ENCODE peak calls at places on chromosomes 12 and 14, in five cellular contexts. One of them, this sample, is unnamed.

GRCh38 chr14:61489002-61489401 is 167.6 kb downstream of the PRKCH start:
- DNase-seq in CD8-positive, alpha-beta memory T cell: no peak
- DNase-seq in suprapubic skin: no peak
- DNase-seq in fibroblast of lung: no peak
- DNase-seq in caudate nucleus: no peak
- DNase-seq in this sample: no peak

GRCh38 chr14:22630486-22630885 is 13.7 kb downstream of the OR6J1 start:
- DNase-seq in CD8-positive, alpha-beta memory T cell: no peak
- DNase-seq in suprapubic skin: no peak
- DNase-seq in fibroblast of lung: peak; percentile 97
- DNase-seq in caudate nucleus: no peak
- DNase-seq in this sample: no peak

GRCh38 chr14:88452231-88452630 is 66.8 kb downstream of the SPATA7 start:
- DNase-seq in CD8-positive, alpha-beta memory T cell: no peak
- DNase-seq in suprapubic skin: no peak
- DNase-seq in fibroblast of lung: no peak
- DNase-seq in caudate nucleus: no peak
- DNase-seq in this sample: no peak

GRCh38 chr12:68180792-68181744 is 21.5 kb upstream of the IFNG start:
- DNase-seq in CD8-positive, alpha-beta memory T cell: peak; percentile 58
- DNase-seq in suprapubic skin: no peak
- DNase-seq in fibroblast of lung: peak; percentile 20
- DNase-seq in caudate nucleus: no peak
- DNase-seq in this sample: no peak

GRCh38 chr14:69107407-69108003 is 45.4 kb downstream of the DCAF5 start:
- DNase-seq in CD8-positive, alpha-beta memory T cell: no peak
- DNase-seq in suprapubic skin: no peak
- DNase-seq in fibroblast of lung: peak; percentile 62
- DNase-seq in caudate nucleus: no peak
- DNase-seq in this sample: no peak

GRCh38 chr14:21735639-21736307 is 62.2 kb upstream of the OR4E1 start:
- DNase-seq in CD8-positive, alpha-beta memory T cell: no peak
- DNase-seq in suprapubic skin: no peak
- DNase-seq in fibroblast of lung: no peak
- DNase-seq in caudate nucleus: no peak
- DNase-seq in this sample: no peak

GRCh38 chr14:104931771-104932675 is 7.3 kb downstream of the PLD4 start:
- DNase-seq in CD8-positive, alpha-beta memory T cell: no peak
- DNase-seq in suprapubic skin: peak; percentile 77
- DNase-seq in fibroblast of lung: peak; percentile 6
- DNase-seq in caudate nucleus: no peak
- DNase-seq in this sample: no peak

GRCh38 chr14:89388853-89389252 is 28.2 kb downstream of the FOXN3 start:
- DNase-seq in CD8-positive, alpha-beta memory T cell: no peak
- DNase-seq in suprapubic skin: no peak
- DNase-seq in fibroblast of lung: no peak
- DNase-seq in caudate nucleus: no peak
- DNase-seq in this sample: no peak

GRCh38 chr12:107571492-107571891 is 114.1 kb upstream of the PWP1 start:
- DNase-seq in CD8-positive, alpha-beta memory T cell: no peak
- DNase-seq in suprapubic skin: no peak
- DNase-seq in fibroblast of lung: no peak
- DNase-seq in caudate nucleus: no peak
- DNase-seq in this sample: no peak

GRCh38 chr12:121167232-121167820 is 34.6 kb downstream of the P2RX7 start:
- DNase-seq in CD8-positive, alpha-beta memory T cell: no peak
- DNase-seq in suprapubic skin: no peak
- DNase-seq in fibroblast of lung: no peak
- DNase-seq in caudate nucleus: no peak
- DNase-seq in this sample: no peak

GRCh38 chr14:79467837-79468236 is 743.5 kb downstream of the DIO2 start:
- DNase-seq in CD8-positive, alpha-beta memory T cell: no peak
- DNase-seq in suprapubic skin: no peak
- DNase-seq in fibroblast of lung: no peak
- DNase-seq in caudate nucleus: no peak
- DNase-seq in this sample: no peak

GRCh38 chr12:113862570-113863454 is 103.3 kb downstream of the RBM19 start:
- DNase-seq in CD8-positive, alpha-beta memory T cell: no peak
- DNase-seq in suprapubic skin: no peak
- DNase-seq in fibroblast of lung: peak; percentile 94
- DNase-seq in caudate nucleus: no peak
- DNase-seq in this sample: no peak

GRCh38 chr12:113439606-113440030 is 17.4 kb downstream of the SDSL start:
- DNase-seq in CD8-positive, alpha-beta memory T cell: no peak
- DNase-seq in suprapubic skin: no peak
- DNase-seq in fibroblast of lung: peak; percentile 21
- DNase-seq in caudate nucleus: no peak
- DNase-seq in this sample: peak; percentile 33

GRCh38 chr12:121800694-121801600 is 2.9 kb upstream of the SETD1B start:
- DNase-seq in CD8-positive, alpha-beta memory T cell: peak; percentile 84
- DNase-seq in suprapubic skin: peak; percentile 95
- DNase-seq in fibroblast of lung: peak; percentile 84
- DNase-seq in caudate nucleus: peak; percentile 54
- DNase-seq in this sample: peak; percentile 22

GRCh38 chr12:122080149-122081107 is 1.9 kb downstream of the MLXIP start:
- DNase-seq in CD8-positive, alpha-beta memory T cell: peak; percentile 13
- DNase-seq in suprapubic skin: no peak
- DNase-seq in fibroblast of lung: peak; percentile 89
- DNase-seq in caudate nucleus: peak; percentile 24
- DNase-seq in this sample: no peak

GRCh38 chr12:89179983-89180382 is 172.3 kb downstream of the DUSP6 start:
- DNase-seq in CD8-positive, alpha-beta memory T cell: no peak
- DNase-seq in suprapubic skin: peak; percentile 80
- DNase-seq in fibroblast of lung: peak; percentile 72
- DNase-seq in caudate nucleus: no peak
- DNase-seq in this sample: no peak

GRCh38 chr14:77314043-77314442 is 6.6 kb downstream of the POMT2 start:
- DNase-seq in CD8-positive, alpha-beta memory T cell: no peak
- DNase-seq in suprapubic skin: no peak
- DNase-seq in fibroblast of lung: peak; percentile 57
- DNase-seq in caudate nucleus: peak; percentile 25
- DNase-seq in this sample: peak; percentile 16

GRCh38 chr14:90439874-90440442 is 43.1 kb downstream of the CALM1 start:
- DNase-seq in CD8-positive, alpha-beta memory T cell: no peak
- DNase-seq in suprapubic skin: no peak
- DNase-seq in fibroblast of lung: no peak
- DNase-seq in caudate nucleus: no peak
- DNase-seq in this sample: no peak

GRCh38 chr14:51978566-51979398 is 10.6 kb upstream of the RTRAF start:
- DNase-seq in CD8-positive, alpha-beta memory T cell: peak; percentile 86
- DNase-seq in suprapubic skin: peak; percentile 92
- DNase-seq in fibroblast of lung: peak; percentile 59
- DNase-seq in caudate nucleus: peak; percentile 61
- DNase-seq in this sample: peak; percentile 46

GRCh38 chr14:32938719-32939253 is at the start of gene NPAS3:
- DNase-seq in CD8-positive, alpha-beta memory T cell: no peak
- DNase-seq in suprapubic skin: no peak
- DNase-seq in fibroblast of lung: peak; percentile 23
- DNase-seq in caudate nucleus: no peak
- DNase-seq in this sample: no peak

GRCh38 chr14:67736771-67737170 is 35.1 kb downstream of the RDH12 start:
- DNase-seq in CD8-positive, alpha-beta memory T cell: no peak
- DNase-seq in suprapubic skin: no peak
- DNase-seq in fibroblast of lung: no peak
- DNase-seq in caudate nucleus: no peak
- DNase-seq in this sample: no peak

GRCh38 chr12:100793182-100793581 is 1.4 kb upstream of the ANO4 start:
- DNase-seq in CD8-positive, alpha-beta memory T cell: no peak
- DNase-seq in suprapubic skin: no peak
- DNase-seq in fibroblast of lung: peak; percentile 78
- DNase-seq in caudate nucleus: no peak
- DNase-seq in this sample: no peak

GRCh38 chr12:91704446-91704845 is 441.2 kb downstream of the BTG1 start:
- DNase-seq in CD8-positive, alpha-beta memory T cell: no peak
- DNase-seq in suprapubic skin: no peak
- DNase-seq in fibroblast of lung: peak; percentile 68
- DNase-seq in caudate nucleus: no peak
- DNase-seq in this sample: no peak

GRCh38 chr12:77102691-77103090 is 37.3 kb upstream of the E2F7 start:
- DNase-seq in CD8-positive, alpha-beta memory T cell: no peak
- DNase-seq in suprapubic skin: no peak
- DNase-seq in fibroblast of lung: peak; percentile 92
- DNase-seq in caudate nucleus: no peak
- DNase-seq in this sample: no peak

GRCh38 chr14:101586531-101587402 is 25.5 kb downstream of the DIO3 start:
- DNase-seq in CD8-positive, alpha-beta memory T cell: peak; percentile 42
- DNase-seq in suprapubic skin: peak; percentile 72
- DNase-seq in fibroblast of lung: no peak
- DNase-seq in caudate nucleus: no peak
- DNase-seq in this sample: no peak

GRCh38 chr12:103523771-103524170 is 28.0 kb upstream of the C12orf42 start:
- DNase-seq in CD8-positive, alpha-beta memory T cell: no peak
- DNase-seq in suprapubic skin: no peak
- DNase-seq in fibroblast of lung: no peak
- DNase-seq in caudate nucleus: no peak
- DNase-seq in this sample: no peak

GRCh38 chr12:39788235-39788634 is 168.6 kb upstream of the ABCD2 start:
- DNase-seq in CD8-positive, alpha-beta memory T cell: no peak
- DNase-seq in suprapubic skin: no peak
- DNase-seq in fibroblast of lung: no peak
- DNase-seq in caudate nucleus: no peak
- DNase-seq in this sample: no peak

GRCh38 chr12:13417516-13417915 is 221.0 kb downstream of the EMP1 start:
- DNase-seq in CD8-positive, alpha-beta memory T cell: no peak
- DNase-seq in suprapubic skin: no peak
- DNase-seq in fibroblast of lung: no peak
- DNase-seq in caudate nucleus: no peak
- DNase-seq in this sample: no peak

GRCh38 chr12:112479413-112479812 is 60.7 kb downstream of the PTPN11 start:
- DNase-seq in CD8-positive, alpha-beta memory T cell: no peak
- DNase-seq in suprapubic skin: no peak
- DNase-seq in fibroblast of lung: no peak
- DNase-seq in caudate nucleus: no peak
- DNase-seq in this sample: no peak

GRCh38 chr14:100261621-100262020 is 22.7 kb downstream of the YY1 start:
- DNase-seq in CD8-positive, alpha-beta memory T cell: no peak
- DNase-seq in suprapubic skin: no peak
- DNase-seq in fibroblast of lung: no peak
- DNase-seq in caudate nucleus: no peak
- DNase-seq in this sample: no peak

GRCh38 chr14:68729556-68729955 is 63.3 kb downstream of the ZFP36L1 start:
- DNase-seq in CD8-positive, alpha-beta memory T cell: peak; percentile 19
- DNase-seq in suprapubic skin: no peak
- DNase-seq in fibroblast of lung: no peak
- DNase-seq in caudate nucleus: no peak
- DNase-seq in this sample: no peak

GRCh38 chr14:33754264-33754663 is 196.6 kb downstream of the EGLN3 start:
- DNase-seq in CD8-positive, alpha-beta memory T cell: no peak
- DNase-seq in suprapubic skin: no peak
- DNase-seq in fibroblast of lung: peak; percentile 82
- DNase-seq in caudate nucleus: no peak
- DNase-seq in this sample: no peak

DNA sequence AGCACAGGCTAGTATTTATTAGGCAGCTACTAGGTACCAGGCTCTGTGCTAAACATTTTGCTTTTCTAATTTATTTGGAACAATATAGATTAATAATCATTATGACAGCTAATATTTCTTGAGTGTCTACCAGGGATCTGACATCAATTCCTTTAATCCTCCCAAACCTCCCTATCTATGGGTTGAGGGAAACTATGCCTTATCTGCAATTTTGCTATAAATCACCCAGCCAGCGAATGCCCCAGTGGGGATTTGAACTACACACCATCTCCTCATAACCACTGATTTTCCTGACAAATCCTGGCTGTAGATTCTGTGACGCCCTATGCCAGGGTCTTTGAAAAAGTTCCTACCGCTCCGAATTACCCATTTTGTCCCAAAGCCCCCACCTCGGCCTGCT is 21.4 kb upstream of the PLEKHG3 start:
- DNase-seq in CD8-positive, alpha-beta memory T cell: no peak
- DNase-seq in suprapubic skin: no peak
- DNase-seq in fibroblast of lung: no peak
- DNase-seq in caudate nucleus: no peak
- DNase-seq in this sample: no peak
- H3K27ac ChIP-seq in CD8-positive, alpha-beta memory T cell: no peak overlapping the region
- H3K27ac ChIP-seq in suprapubic skin: peak overlapping the region; percentile 77
- H3K27ac ChIP-seq in fibroblast of lung: no peak overlapping the region
- H3K27ac ChIP-seq in caudate nucleus: peak overlapping the region; percentile 98
- H3K27ac ChIP-seq in this sample: peak overlapping the region; percentile 97

DNA sequence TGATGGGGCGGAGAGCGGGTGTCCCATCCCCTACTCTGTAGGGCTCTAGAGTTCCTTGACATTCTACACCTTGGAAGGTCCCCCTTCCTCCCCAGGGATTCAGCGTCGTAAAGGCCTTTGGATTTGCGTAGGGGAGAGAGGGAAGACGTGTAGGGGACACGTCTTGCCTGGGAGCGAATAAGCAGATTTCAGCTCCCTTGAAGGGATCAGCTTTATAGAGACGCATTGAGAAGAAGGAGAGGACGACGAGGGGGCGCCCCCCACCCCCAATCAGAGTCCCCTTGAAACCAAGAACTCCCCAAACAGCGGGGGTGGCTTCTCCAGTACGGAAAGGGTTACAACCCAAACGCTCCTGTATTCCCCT is 324 bp downstream of the CALCOCO1 start:
- DNase-seq in CD8-positive, alpha-beta memory T cell: no peak
- DNase-seq in suprapubic skin: no peak
- DNase-seq in fibroblast of lung: peak; percentile 41
- DNase-seq in caudate nucleus: no peak
- DNase-seq in this sample: no peak
- H3K27ac ChIP-seq in CD8-positive, alpha-beta memory T cell: peak overlapping the region; percentile 62
- H3K27ac ChIP-seq in suprapubic skin: peak overlapping the region; percentile 66
- H3K27ac ChIP-seq in fibroblast of lung: peak overlapping the region; percentile 68
- H3K27ac ChIP-seq in caudate nucleus: peak overlapping the region; percentile 69
- H3K27ac ChIP-seq in this sample: peak overlapping the region; percentile 70

GRCh38 chr12:29249930-29250329 is 100.9 kb downstream of the FAR2 start:
- DNase-seq in CD8-positive, alpha-beta memory T cell: no peak
- DNase-seq in suprapubic skin: no peak
- DNase-seq in fibroblast of lung: no peak
- DNase-seq in caudate nucleus: no peak
- DNase-seq in this sample: no peak

GRCh38 chr12:29256598-29256997 is 107.5 kb downstream of the FAR2 start:
- DNase-seq in CD8-positive, alpha-beta memory T cell: no peak
- DNase-seq in suprapubic skin: no peak
- DNase-seq in fibroblast of lung: no peak
- DNase-seq in caudate nucleus: no peak
- DNase-seq in this sample: no peak

GRCh38 chr12:29253916-29254625 is 105.0 kb downstream of the FAR2 start:
- DNase-seq in CD8-positive, alpha-beta memory T cell: no peak
- DNase-seq in suprapubic skin: no peak
- DNase-seq in fibroblast of lung: no peak
- DNase-seq in caudate nucleus: no peak
- DNase-seq in this sample: no peak

GRCh38 chr12:29255061-29255460 is 106.0 kb downstream of the FAR2 start:
- DNase-seq in CD8-positive, alpha-beta memory T cell: no peak
- DNase-seq in suprapubic skin: no peak
- DNase-seq in fibroblast of lung: no peak
- DNase-seq in caudate nucleus: no peak
- DNase-seq in this sample: no peak
- H3K27ac ChIP-seq in CD8-positive, alpha-beta memory T cell: no peak overlapping the region
- H3K27ac ChIP-seq in suprapubic skin: no peak overlapping the region
- H3K27ac ChIP-seq in fibroblast of lung: no peak overlapping the region
- H3K27ac ChIP-seq in caudate nucleus: no peak overlapping the region
- H3K27ac ChIP-seq in this sample: no peak overlapping the region

GRCh38 chr14:98185036-98185435 is 1087.0 kb downstream of the BCL11B start:
- DNase-seq in CD8-positive, alpha-beta memory T cell: no peak
- DNase-seq in suprapubic skin: no peak
- DNase-seq in fibroblast of lung: no peak
- DNase-seq in caudate nucleus: no peak
- DNase-seq in this sample: no peak
- H3K27ac ChIP-seq in CD8-positive, alpha-beta memory T cell: no peak overlapping the region
- H3K27ac ChIP-seq in suprapubic skin: no peak overlapping the region
- H3K27ac ChIP-seq in fibroblast of lung: no peak overlapping the region
- H3K27ac ChIP-seq in caudate nucleus: no peak overlapping the region
- H3K27ac ChIP-seq in this sample: no peak overlapping the region

GRCh38 chr12:9118161-9118560 is 2.4 kb upstream of the A2M start:
- DNase-seq in CD8-positive, alpha-beta memory T cell: no peak
- DNase-seq in suprapubic skin: no peak
- DNase-seq in fibroblast of lung: no peak
- DNase-seq in caudate nucleus: no peak
- DNase-seq in this sample: no peak
- H3K27ac ChIP-seq in CD8-positive, alpha-beta memory T cell: no peak overlapping the region
- H3K27ac ChIP-seq in suprapubic skin: peak overlapping the region; percentile 33
- H3K27ac ChIP-seq in fibroblast of lung: no peak overlapping the region
- H3K27ac ChIP-seq in caudate nucleus: peak overlapping the region; percentile 61
- H3K27ac ChIP-seq in this sample: no peak overlapping the region

This sample was measured in substantia nigra.